ENCODE peak calls at places on chromosomes 11 and 22, in eight cellular contexts. B, X, V, R, Z, K, I and N are unnamed samples.

GRCh38 chr11:65897020-65897471 is 3.1 kb downstream of the FOSL1 start:
- DNase-seq in B (no peak), X (no peak), V (no peak), R (no peak), Z (no peak), K (no peak), I (peak), N (no peak)

GRCh38 chr11:118572914-118573550 is 823 bp downstream of the ARCN1 start:
- DNase-seq in B (no peak), X (no peak), V (no peak), R (no peak), Z (no peak), K (no peak), I (peak), N (peak)

GRCh38 chr22:26502688-26503561 is 9.3 kb downstream of the TFIP11 start:
- DNase-seq in B (no peak), X (peak), V (no peak), R (no peak), Z (peak), K (peak), I (peak), N (no peak)

GRCh38 chr22:35380013-35380412 is 883 bp upstream of the HMOX1 start:
- DNase-seq in B (no peak), X (no peak), V (no peak), R (no peak), Z (no peak), K (no peak), I (peak), N (no peak)

GRCh38 chr11:10599388-10600175 is 31.1 kb upstream of the LYVE1 start:
- DNase-seq in B (no peak), X (no peak), V (no peak), R (no peak), Z (no peak), K (no peak), I (no peak), N (no peak)

GRCh38 chr22:32775957-32776356 is 25.5 kb upstream of the TIMP3 start:
- DNase-seq in B (no peak), X (no peak), V (no peak), R (no peak), Z (no peak), K (no peak), I (no peak), N (no peak)

GRCh38 chr11:134510641-134511040 is 98.6 kb upstream of the B3GAT1 start:
- DNase-seq in B (no peak), X (no peak), V (no peak), R (peak), Z (no peak), K (no peak), I (no peak), N (no peak)

GRCh38 chr11:44840526-44840925 is 110.2 kb downstream of the TP53I11 start:
- DNase-seq in B (no peak), X (no peak), V (no peak), R (no peak), Z (no peak), K (no peak), I (no peak), N (no peak)

GRCh38 chr11:58068640-58069039 is 37.9 kb downstream of the OR6Q1 start:
- DNase-seq in B (no peak), X (peak), V (no peak), R (no peak), Z (no peak), K (no peak), I (no peak), N (no peak)

GRCh38 chr11:92843455-92843854 is 126.0 kb upstream of the MTNR1B start:
- DNase-seq in B (no peak), X (no peak), V (no peak), R (no peak), Z (no peak), K (no peak), I (no peak), N (no peak)

GRCh38 chr11:28176231-28176853 is 68.2 kb downstream of the METTL15 start:
- DNase-seq in B (no peak), X (no peak), V (no peak), R (no peak), Z (no peak), K (no peak), I (peak), N (no peak)

GRCh38 chr22:21010426-21011113 is 4.4 kb upstream of the P2RX6 start:
- DNase-seq in B (no peak), X (no peak), V (no peak), R (no peak), Z (no peak), K (peak), I (no peak), N (no peak)

GRCh38 chr11:27612932-27613669 is 87.2 kb downstream of the BDNF start:
- DNase-seq in B (no peak), X (no peak), V (no peak), R (no peak), Z (no peak), K (no peak), I (no peak), N (no peak)

GRCh38 chr11:77069336-77069968 is 2.7 kb downstream of the CAPN5 start:
- DNase-seq in B (no peak), X (no peak), V (peak), R (no peak), Z (no peak), K (peak), I (no peak), N (no peak)

GRCh38 chr11:17296852-17297559 is 20.5 kb downstream of the NUCB2 start:
- DNase-seq in B (no peak), X (no peak), V (no peak), R (no peak), Z (no peak), K (no peak), I (no peak), N (no peak)

GRCh38 chr22:32574397-32574796 is 99.8 kb downstream of the FBXO7 start:
- DNase-seq in B (no peak), X (no peak), V (no peak), R (no peak), Z (no peak), K (no peak), I (no peak), N (no peak)

GRCh38 chr11:69356703-69357457 is 62.9 kb downstream of the MYEOV start:
- DNase-seq in B (peak), X (no peak), V (no peak), R (peak), Z (peak), K (peak), I (peak), N (peak)

GRCh38 chr11:126080206-126080941 is 17.7 kb upstream of the CDON start:
- DNase-seq in B (no peak), X (no peak), V (no peak), R (no peak), Z (no peak), K (no peak), I (peak), N (no peak)

GRCh38 chr22:39176673-39177455 is 24.4 kb upstream of the CBX7 start:
- DNase-seq in B (no peak), X (no peak), V (no peak), R (no peak), Z (no peak), K (peak), I (no peak), N (no peak)

GRCh38 chr22:27420817-27421361 is 380.7 kb downstream of the MN1 start:
- DNase-seq in B (peak), X (no peak), V (peak), R (no peak), Z (peak), K (no peak), I (peak), N (no peak)

GRCh38 chr11:113046866-113047265 is 85.6 kb downstream of the NCAM1 start:
- DNase-seq in B (no peak), X (no peak), V (no peak), R (no peak), Z (no peak), K (no peak), I (no peak), N (no peak)

GRCh38 chr11:34837246-34837856 is 78.8 kb downstream of the APIP start:
- DNase-seq in B (no peak), X (peak), V (no peak), R (no peak), Z (no peak), K (peak), I (no peak), N (no peak)
- TF ChIP-seq CTCF in B (no peak), X (no peak), V (no peak), R (no peak), Z (no peak), K (peak), I (no peak), N (peak)

GRCh38 chr22:50146440-50147228 is 23.9 kb upstream of the PANX2 start:
- DNase-seq in B (peak), X (no peak), V (peak), R (peak), Z (no peak), K (no peak), I (peak), N (no peak)
- TF ChIP-seq CTCF in B (peak), X (no peak), V (peak), R (peak), Z (peak), K (peak), I (peak), N (peak)

GRCh38 chr11:947744-948143 is 22.1 kb downstream of the AP2A2 start:
- DNase-seq in B (no peak), X (no peak), V (no peak), R (no peak), Z (no peak), K (no peak), I (no peak), N (no peak)

GRCh38 chr11:940496-941135 is 14.9 kb downstream of the AP2A2 start:
- DNase-seq in B (no peak), X (no peak), V (no peak), R (no peak), Z (no peak), K (no peak), I (no peak), N (no peak)

GRCh38 chr11:945986-946385 is 20.3 kb downstream of the AP2A2 start:
- DNase-seq in B (no peak), X (no peak), V (no peak), R (no peak), Z (no peak), K (peak), I (no peak), N (no peak)

GRCh38 chr11:942853-943252 is 17.2 kb downstream of the AP2A2 start:
- DNase-seq in B (no peak), X (no peak), V (no peak), R (no peak), Z (no peak), K (no peak), I (peak), N (no peak)

DNA sequence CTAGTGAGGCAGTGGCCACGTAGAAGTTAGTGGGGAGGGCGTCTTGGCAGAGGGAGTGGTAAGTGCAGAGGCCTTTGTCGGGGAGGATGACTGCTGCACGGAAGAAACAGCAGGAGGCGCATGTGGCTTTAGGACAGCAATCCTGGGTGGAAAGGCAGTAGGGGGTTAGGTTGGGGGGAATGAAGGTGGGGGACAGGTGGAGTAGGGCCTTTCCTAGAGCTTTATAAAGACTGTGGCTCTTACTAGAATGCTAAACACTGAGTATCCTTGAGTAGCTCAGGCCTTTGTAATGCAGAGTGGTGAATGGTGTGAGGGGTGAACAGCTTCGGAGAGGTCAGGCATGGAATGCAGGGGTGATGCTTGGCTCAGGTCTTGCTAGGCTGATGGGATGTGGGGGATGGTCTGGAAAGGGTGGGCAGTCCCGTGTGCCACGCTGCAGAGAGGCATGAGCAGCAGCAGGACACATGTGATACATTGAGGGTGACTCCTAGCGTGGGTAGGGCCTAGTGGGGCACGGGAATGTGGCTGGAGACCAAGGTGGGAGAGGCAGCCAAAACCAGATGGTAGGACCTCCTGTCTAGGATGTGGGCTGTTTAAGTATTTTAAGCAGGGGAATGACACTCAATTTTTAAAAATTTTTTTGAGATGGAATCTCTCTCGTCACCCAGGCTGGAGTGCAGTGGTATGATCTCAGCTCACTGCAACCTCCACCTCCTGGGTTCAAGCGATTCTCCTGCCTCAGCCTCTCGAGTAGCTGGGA is 19.2 kb downstream of the AP2A2 start:
- DNase-seq in B (no peak), X (peak), V (no peak), R (no peak), Z (no peak), K (peak), I (peak), N (no peak)
- TF ChIP-seq CTCF in B (no peak), X (no peak), V (no peak), R (no peak), Z (no peak), K (peak), I (peak), N (no peak)

GRCh38 chr11:110711776-110712642 is at the start of gene ARHGAP20:
- DNase-seq in B (peak), X (peak), V (peak), R (peak), Z (peak), K (peak), I (peak), N (peak)

GRCh38 chr11:110713469-110713776 is 1.2 kb upstream of the ARHGAP20 start:
- DNase-seq in B (no peak), X (no peak), V (peak), R (no peak), Z (no peak), K (no peak), I (no peak), N (no peak)

GRCh38 chr11:110710520-110711381 is 1.5 kb downstream of the ARHGAP20 start:
- DNase-seq in B (peak), X (peak), V (peak), R (peak), Z (peak), K (peak), I (peak), N (peak)

GRCh38 chr11:110711448-110711775 is 825 bp downstream of the ARHGAP20 start:
- DNase-seq in B (no peak), X (no peak), V (no peak), R (no peak), Z (no peak), K (no peak), I (no peak), N (no peak)

GRCh38 chr11:110712643-110713468 is 619 bp upstream of the ARHGAP20 start:
- DNase-seq in B (peak), X (peak), V (no peak), R (no peak), Z (peak), K (peak), I (peak), N (no peak)
- TF ChIP-seq CTCF in B (no peak), X (no peak), V (no peak), R (no peak), Z (no peak), K (no peak), I (no peak), N (no peak)

DNA sequence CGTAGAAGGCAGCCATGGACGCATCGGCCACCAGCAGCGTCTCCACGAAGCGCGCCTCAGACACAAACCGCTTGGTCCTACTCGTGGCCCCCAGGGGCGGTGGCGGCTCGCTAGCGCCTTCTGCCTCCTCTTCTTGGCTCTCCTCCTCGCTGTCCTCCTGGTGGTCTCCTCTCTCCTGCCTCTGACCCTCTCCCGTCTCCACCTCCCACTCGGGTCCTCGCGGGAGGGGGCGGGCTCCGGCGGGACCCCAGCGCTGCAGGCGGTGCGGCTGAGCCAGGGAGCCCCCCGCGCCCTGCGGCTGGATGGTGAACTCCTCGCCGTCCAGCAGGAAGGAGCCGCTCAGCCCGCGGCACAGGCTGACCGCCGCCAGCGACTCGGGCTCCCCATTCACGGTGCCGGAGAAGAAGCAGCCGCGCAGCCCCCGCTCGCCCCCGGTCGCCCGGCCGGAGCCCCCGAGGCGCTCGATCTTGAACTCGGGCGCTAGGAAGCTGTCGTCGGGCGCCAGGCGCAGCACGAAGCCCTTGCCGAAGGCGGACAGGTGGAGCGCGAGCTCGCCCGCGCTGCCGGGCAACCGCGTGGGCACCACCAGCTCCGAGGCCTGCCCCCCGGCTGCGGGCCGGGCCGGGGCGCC is 713 bp downstream of the ADAMTS8 start:
- DNase-seq in B (no peak), X (peak), V (no peak), R (no peak), Z (no peak), K (peak), I (no peak), N (no peak)
- TF ChIP-seq CTCF in B (no peak), X (no peak), V (no peak), R (peak), Z (no peak), K (peak), I (peak), N (peak)

DNA sequence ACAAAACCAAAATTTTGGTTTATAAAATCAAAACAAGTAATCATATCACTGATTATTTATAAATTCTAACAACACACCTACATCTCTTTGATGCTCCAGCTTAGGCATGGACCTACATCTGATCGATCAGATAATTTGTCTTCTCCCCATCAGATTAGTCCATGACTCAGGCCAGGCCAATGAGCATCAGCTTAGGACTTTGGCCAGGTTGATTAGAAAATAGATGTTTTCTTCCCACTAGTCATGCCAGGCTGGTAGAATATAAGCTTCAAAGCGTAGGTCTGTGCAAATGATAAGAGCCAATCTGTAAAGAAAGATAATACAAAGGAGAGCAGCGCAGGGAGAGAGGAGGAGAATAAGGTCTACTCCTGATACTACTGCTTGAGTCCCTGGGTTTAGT is 1487.9 kb downstream of the FAM181B start:
- DNase-seq in B (no peak), X (no peak), V (no peak), R (no peak), Z (no peak), K (no peak), I (no peak), N (no peak)
- TF ChIP-seq CTCF in B (no peak), X (no peak), V (no peak), R (no peak), Z (no peak), K (no peak), I (no peak), N (no peak)

DNA sequence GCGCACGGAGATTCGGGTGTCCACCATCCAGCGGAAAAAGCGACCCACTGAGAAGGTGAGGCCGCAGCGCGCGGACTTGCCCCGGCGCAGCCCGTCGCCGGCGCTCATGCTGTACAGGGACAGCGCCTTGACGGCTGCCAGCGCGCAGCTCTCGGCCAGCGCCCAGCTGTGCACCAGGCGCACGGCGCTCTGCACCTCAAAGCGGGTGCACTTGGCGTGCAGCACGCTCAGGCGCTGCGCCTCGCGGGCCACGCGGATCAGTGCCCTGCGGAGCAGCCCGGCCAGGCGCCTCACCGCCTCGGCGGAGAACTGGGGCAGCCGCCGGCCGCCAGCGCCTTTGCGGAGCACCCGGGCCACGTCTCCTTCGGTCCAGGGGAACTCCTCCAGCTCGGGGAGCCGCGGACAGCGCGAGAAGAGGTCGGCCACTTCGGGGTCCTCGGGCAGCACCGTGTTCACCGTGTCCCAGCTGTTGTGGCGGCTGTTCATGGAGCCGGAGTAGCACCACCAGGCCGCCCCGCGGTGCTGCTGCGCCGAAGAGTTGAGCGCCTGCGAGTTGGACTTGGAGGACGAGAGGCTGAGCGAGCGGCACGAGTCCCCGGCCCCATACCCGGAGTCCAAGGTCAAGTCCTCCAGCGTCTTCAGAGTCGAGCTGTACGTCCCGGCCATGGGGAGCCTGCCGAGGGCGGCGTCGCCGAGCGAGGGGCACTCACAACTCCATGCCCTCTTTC is 728 bp downstream of the ABTB2 start:
- DNase-seq in B (peak), X (peak), V (peak), R (peak), Z (peak), K (peak), I (peak), N (peak)
- TF ChIP-seq CTCF in B (no peak), X (no peak), V (no peak), R (no peak), Z (no peak), K (no peak), I (peak), N (no peak)

GRCh38 chr22:43992331-43992821 is 31.7 kb upstream of the PARVB start:
- DNase-seq in B (no peak), X (no peak), V (no peak), R (no peak), Z (no peak), K (no peak), I (peak), N (no peak)

GRCh38 chr22:43994416-43994815 is 29.7 kb upstream of the PARVB start:
- DNase-seq in B (no peak), X (no peak), V (no peak), R (peak), Z (no peak), K (no peak), I (no peak), N (no peak)

GRCh38 chr22:43994006-43994405 is 30.1 kb upstream of the PARVB start:
- DNase-seq in B (no peak), X (no peak), V (no peak), R (peak), Z (no peak), K (no peak), I (no peak), N (no peak)

GRCh38 chr22:43991316-43992020 is 32.6 kb upstream of the PARVB start:
- DNase-seq in B (no peak), X (no peak), V (no peak), R (no peak), Z (no peak), K (no peak), I (no peak), N (no peak)

DNA sequence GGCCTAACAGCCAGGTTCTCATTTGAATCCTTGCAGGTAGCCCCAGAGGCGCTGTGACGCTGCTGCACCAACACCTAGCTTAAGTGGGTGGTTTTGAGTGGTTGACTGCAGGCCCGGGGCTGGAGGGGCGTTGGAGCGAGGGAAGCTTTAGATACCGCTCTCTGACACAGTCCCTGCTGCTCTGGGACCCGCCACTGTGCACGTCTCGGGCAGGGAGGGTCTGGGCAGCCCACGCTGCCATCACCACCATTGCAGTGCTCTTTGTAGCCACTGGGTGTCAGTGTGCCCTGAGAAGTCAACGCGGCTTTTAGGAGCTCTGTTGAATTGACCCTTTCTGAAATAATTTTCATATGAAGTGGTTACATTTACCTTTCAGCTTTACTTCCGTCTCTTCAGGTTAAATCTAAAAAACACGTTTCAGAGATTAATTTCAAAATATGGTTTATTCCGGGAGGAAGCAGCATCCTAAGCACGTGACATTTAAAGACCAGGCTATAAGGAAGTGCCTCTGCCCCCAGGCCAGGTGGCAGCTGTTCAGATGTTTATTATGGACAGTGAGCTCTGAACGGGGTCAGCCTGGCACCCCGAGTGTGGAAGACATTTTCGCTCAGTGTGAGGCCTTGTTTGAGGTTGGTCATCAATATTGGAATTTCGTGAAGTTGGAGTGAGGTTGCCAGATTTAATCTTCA is 30.9 kb upstream of the PARVB start:
- DNase-seq in B (peak), X (peak), V (peak), R (peak), Z (peak), K (peak), I (peak), N (no peak)
- TF ChIP-seq CTCF in B (peak), X (peak), V (peak), R (peak), Z (peak), K (peak), I (peak), N (peak)